ENCODE peak calls at places on chromosome 15, in six cellular contexts. G is left lung, I is GM04504, N is MM.1S, T is NCI-H2029, X is AG04450. K is an unnamed sample.
A peak's percentile ranks its signal among the peaks of the same experiment; 100 is the strongest.

GRCh38 chr15:38613085-38613484 is 48.5 kb upstream of the RASGRP1 start:
- DNase-seq in G (no peak), I (no peak), N (no peak), T (no peak), X (no peak), K (no peak)

GRCh38 chr15:73985101-73985873 is 6.8 kb downstream of the STOML1 start:
- DNase-seq in G (no peak), I (no peak), N (peak; percentile 61), T (no peak), X (peak; percentile 55), K (peak; percentile 34)

GRCh38 chr15:43249699-43250203 is 17.0 kb downstream of the TGM5 start:
- DNase-seq in G (no peak), I (peak; percentile 61), N (no peak), T (no peak), X (peak; percentile 11), K (no peak)

GRCh38 chr15:64010719-64011118 is 35.6 kb downstream of the DAPK2 start:
- DNase-seq in G (peak; percentile 68), I (no peak), N (no peak), T (peak; percentile 86), X (no peak), K (no peak)

GRCh38 chr15:58423205-58423604 is 8.6 kb upstream of the LIPC start:
- DNase-seq in G (no peak), I (no peak), N (no peak), T (no peak), X (no peak), K (no peak)

GRCh38 chr15:66702770-66703539 is 919 bp downstream of the SMAD6 start:
- DNase-seq in G (no peak), I (no peak), N (no peak), T (no peak), X (no peak), K (peak; percentile 74)

GRCh38 chr15:63506537-63507035 is 2.2 kb downstream of the USP3 start:
- DNase-seq in G (no peak), I (no peak), N (no peak), T (no peak), X (no peak), K (no peak)

GRCh38 chr15:85615930-85616329 is 178.8 kb downstream of the KLHL25 start:
- DNase-seq in G (no peak), I (no peak), N (peak; percentile 56), T (no peak), X (no peak), K (no peak)

GRCh38 chr15:85495542-85495941 is 115.1 kb downstream of the AKAP13 start:
- DNase-seq in G (no peak), I (no peak), N (no peak), T (no peak), X (no peak), K (no peak)

GRCh38 chr15:76903251-76903681 is 1.9 kb downstream of the SCAPER start:
- DNase-seq in G (no peak), I (peak; percentile 3), N (peak; percentile 26), T (peak; percentile 27), X (peak; percentile 26), K (no peak)

GRCh38 chr15:91528811-91529210 is 324.7 kb upstream of the SLCO3A1 start:
- DNase-seq in G (no peak), I (no peak), N (no peak), T (no peak), X (no peak), K (no peak)

GRCh38 chr15:40291088-40291574 is 8.3 kb upstream of the ANKRD63 start:
- DNase-seq in G (no peak), I (no peak), N (no peak), T (no peak), X (peak; percentile 15), K (peak; percentile 82)

GRCh38 chr15:33154366-33155166 is 39.9 kb downstream of the FMN1 start:
- DNase-seq in G (peak; percentile 76), I (peak; percentile 77), N (no peak), T (no peak), X (no peak), K (peak; percentile 71)

GRCh38 chr15:32730677-32731654 is 13.2 kb downstream of the GREM1 start:
- DNase-seq in G (peak; percentile 68), I (no peak), N (no peak), T (peak; percentile 68), X (no peak), K (peak; percentile 88)

GRCh38 chr15:25171856-25172687 is 217.3 kb downstream of the SNRPN start:
- DNase-seq in G (peak; percentile 16), I (no peak), N (no peak), T (no peak), X (no peak), K (peak; percentile 57)

GRCh38 chr15:92011611-92012367 is 158.3 kb downstream of the SLCO3A1 start:
- DNase-seq in G (no peak), I (no peak), N (no peak), T (peak; percentile 10), X (no peak), K (no peak)

GRCh38 chr15:28919201-28919627 is 33.4 kb downstream of the APBA2 start:
- DNase-seq in G (no peak), I (no peak), N (no peak), T (peak; percentile 66), X (no peak), K (peak; percentile 57)

GRCh38 chr15:86398986-86399677 is 319.5 kb downstream of the AGBL1 start:
- DNase-seq in G (no peak), I (no peak), N (no peak), T (no peak), X (no peak), K (no peak)

GRCh38 chr15:61393949-61394348 is 164.8 kb upstream of the RORA start:
- DNase-seq in G (no peak), I (no peak), N (peak; percentile 83), T (no peak), X (no peak), K (no peak)

GRCh38 chr15:32867313-32867626 is 149.5 kb downstream of the GREM1 start:
- DNase-seq in G (no peak), I (no peak), N (no peak), T (no peak), X (peak; percentile 78), K (no peak)

GRCh38 chr15:54605556-54605955 is 591.2 kb downstream of the RSL24D1 start:
- DNase-seq in G (no peak), I (no peak), N (no peak), T (no peak), X (no peak), K (no peak)

K was measured in upper lobe of right lung.